ENCODE peak calls at places on chromosomes 6 and 20, in six cellular contexts. One of them, this sample, is unnamed.

GRCh38 chr20:6780414-6780813 is 12.9 kb downstream of the BMP2 start:
- DNase-seq in cardiac septum: no peak
- DNase-seq in H54: no peak
- DNase-seq in NCI-H1436: peak; percentile 13
- DNase-seq in midbrain: no peak
- DNase-seq in pancreas: no peak
- DNase-seq in this sample: no peak

GRCh38 chr20:48841861-48842529 is 14.2 kb upstream of the PREX1 start:
- DNase-seq in pancreas: no peak
- DNase-seq in cardiac septum: no peak
- DNase-seq in NCI-H1436: no peak
- DNase-seq in midbrain: no peak
- DNase-seq in H54: peak; percentile 67
- DNase-seq in this sample: no peak

GRCh38 chr6:150928882-150929281 is 63.4 kb downstream of the MTHFD1L start:
- DNase-seq in H54: no peak
- DNase-seq in pancreas: no peak
- DNase-seq in midbrain: no peak
- DNase-seq in NCI-H1436: no peak
- DNase-seq in cardiac septum: no peak
- DNase-seq in this sample: no peak

GRCh38 chr20:36957875-36958667 is 6.6 kb upstream of the SAMHD1 start:
- DNase-seq in H54: no peak
- DNase-seq in pancreas: no peak
- DNase-seq in midbrain: peak; percentile 34
- DNase-seq in NCI-H1436: no peak
- DNase-seq in cardiac septum: peak; percentile 73
- DNase-seq in this sample: no peak

GRCh38 chr6:24495516-24495847 is 713 bp downstream of the ALDH5A1 start:
- DNase-seq in midbrain: peak; percentile 20
- DNase-seq in cardiac septum: peak; percentile 77
- DNase-seq in pancreas: peak; percentile 69
- DNase-seq in NCI-H1436: no peak
- DNase-seq in H54: no peak
- DNase-seq in this sample: peak; percentile 75

GRCh38 chr6:29723666-29724588 is 693 bp downstream of the HLA-F start:
- DNase-seq in pancreas: peak; percentile 72
- DNase-seq in cardiac septum: peak; percentile 86
- DNase-seq in H54: no peak
- DNase-seq in midbrain: no peak
- DNase-seq in NCI-H1436: no peak
- DNase-seq in this sample: peak; percentile 52

GRCh38 chr6:6631526-6632276 is 43.2 kb downstream of the LY86 start:
- DNase-seq in midbrain: no peak
- DNase-seq in pancreas: no peak
- DNase-seq in cardiac septum: no peak
- DNase-seq in NCI-H1436: no peak
- DNase-seq in H54: no peak
- DNase-seq in this sample: no peak

GRCh38 chr6:16403831-16404230 is 165.4 kb downstream of the GMPR start:
- DNase-seq in midbrain: no peak
- DNase-seq in H54: no peak
- DNase-seq in NCI-H1436: no peak
- DNase-seq in cardiac septum: no peak
- DNase-seq in pancreas: no peak
- DNase-seq in this sample: no peak

GRCh38 chr6:34606477-34607130 is 50.5 kb upstream of the SPDEF start:
- DNase-seq in cardiac septum: no peak
- DNase-seq in midbrain: no peak
- DNase-seq in H54: no peak
- DNase-seq in NCI-H1436: no peak
- DNase-seq in pancreas: no peak
- DNase-seq in this sample: no peak

GRCh38 chr6:96116674-96117073 is 100.9 kb downstream of the FUT9 start:
- DNase-seq in NCI-H1436: no peak
- DNase-seq in cardiac septum: no peak
- DNase-seq in midbrain: no peak
- DNase-seq in H54: no peak
- DNase-seq in pancreas: no peak
- DNase-seq in this sample: no peak